ENCODE peak calls at places on chromosomes 2 and 18, in six cellular contexts. M is CD4-positive, CD25-positive, alpha-beta regulatory T cell; A is tibial artery; J is left ventricle myocardium inferior; C is heart left ventricle; R is CD4-positive, alpha-beta T cell. S is an unnamed sample.
A peak's percentile ranks its signal among the peaks of the same experiment; 100 is the strongest.

GRCh38 chr18:32480581-32480980 is 9.9 kb upstream of the GAREM1 start:
- DNase-seq in M (no peak), C (no peak), A (no peak), J (no peak), R (no peak), S (no peak)

GRCh38 chr2:172330060-172330671 is 97.2 kb upstream of the ITGA6 start:
- DNase-seq in A (no peak), M (no peak), C (no peak), J (no peak), R (no peak), S (no peak)

GRCh38 chr2:232008907-232009638 is 47.6 kb downstream of the DIS3L2 start:
- DNase-seq in C (no peak), J (no peak), M (no peak), R (no peak), A (no peak), S (no peak)

GRCh38 chr18:48166971-48167370 is 236.5 kb upstream of the SMAD2 start:
- DNase-seq in R (no peak), M (no peak), A (peak; percentile 66), C (no peak), J (peak; percentile 56), S (no peak)

GRCh38 chr2:16644204-16644925 is 21.3 kb downstream of the CYRIA start:
- DNase-seq in C (no peak), A (no peak), J (no peak), M (no peak), R (no peak), S (no peak)

GRCh38 chr18:3595282-3596273 is 145.6 kb downstream of the TGIF1 start:
- DNase-seq in C (no peak), M (peak; percentile 32), J (no peak), R (peak; percentile 14), A (no peak), S (no peak)

GRCh38 chr18:32707586-32707985 is 65.2 kb downstream of the KLHL14 start:
- DNase-seq in J (no peak), A (no peak), R (no peak), M (no peak), C (no peak), S (no peak)

GRCh38 chr18:3753116-3753515 is 303.1 kb downstream of the TGIF1 start:
- DNase-seq in A (no peak), M (no peak), J (no peak), R (no peak), C (no peak), S (no peak)

GRCh38 chr2:48430528-48430927 is 99.4 kb upstream of the STON1 start:
- DNase-seq in M (no peak), R (no peak), J (no peak), C (no peak), A (no peak), S (no peak)

GRCh38 chr18:46832856-46833255 is 76.0 kb upstream of the ST8SIA5 start:
- DNase-seq in C (no peak), A (no peak), J (no peak), M (no peak), R (no peak), S (no peak)

GRCh38 chr2:184316911-184317310 is 281.4 kb upstream of the ZNF804A start:
- DNase-seq in A (no peak), J (no peak), M (no peak), C (no peak), R (no peak), S (no peak)

GRCh38 chr2:10260130-10260529 is 42.6 kb upstream of the HPCAL1 start:
- DNase-seq in J (peak; percentile 2), C (no peak), M (no peak), A (peak; percentile 21), R (no peak), S (no peak)

GRCh38 chr2:69642709-69643601 is 584 bp downstream of the AAK1 start:
- DNase-seq in M (peak; percentile 52), R (peak; percentile 59), J (peak; percentile 42), C (peak; percentile 74), A (peak; percentile 74), S (peak; percentile 26)

DNA sequence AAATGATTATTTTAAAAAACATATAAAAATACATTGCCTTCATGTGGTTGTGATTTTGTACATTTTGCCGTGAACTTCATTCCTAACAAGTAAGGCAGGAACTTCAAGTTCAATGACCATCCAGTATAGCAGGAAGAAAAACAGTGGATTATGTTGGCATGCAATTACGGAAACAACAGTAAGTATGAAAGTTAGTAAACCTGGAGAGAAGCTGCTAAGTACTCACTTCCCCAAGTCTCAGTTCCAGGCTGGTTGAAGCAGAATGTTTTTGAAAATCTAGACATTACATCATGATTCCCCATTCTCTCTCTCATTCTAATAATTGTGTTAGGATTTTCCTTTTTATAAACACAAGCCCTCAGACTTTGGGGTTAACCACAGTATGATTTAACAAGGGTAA is 987.1 kb upstream of the KLHL29 start:
- DNase-seq in J (no peak), A (no peak), R (no peak), C (no peak), M (no peak), S (no peak)
- H3K9me3 ChIP-seq in J (no peaks in the 10 kb centered on the region), A (no peaks in the 10 kb centered on the region), R (no peaks in the 10 kb centered on the region), C (no peaks in the 10 kb centered on the region), M (no peaks in the 10 kb centered on the region), S (no peaks in the 10 kb centered on the region)

DNA sequence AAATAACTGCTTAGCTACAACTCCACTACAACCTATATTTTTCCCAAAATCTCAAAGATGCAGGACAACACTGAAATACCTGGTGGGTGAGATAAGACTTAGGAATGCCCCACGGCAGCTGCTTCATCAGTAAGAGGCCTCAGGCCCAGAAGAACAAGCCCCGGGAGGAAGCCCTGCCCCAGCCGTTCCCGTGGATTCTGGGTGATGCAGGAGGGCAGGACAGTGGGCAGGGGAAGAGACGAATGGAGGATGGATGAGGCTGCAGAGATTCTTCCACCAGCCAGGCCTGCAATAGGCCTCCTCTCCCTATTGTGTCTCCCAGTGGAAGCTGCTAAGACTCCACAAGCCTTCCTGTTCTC is 197.9 kb upstream of the HDAC4 start:
- DNase-seq in R (no peak), A (peak; percentile 51), J (no peak), C (no peak), M (no peak), S (no peak)
- H3K9me3 ChIP-seq in R (no peaks in the 10 kb centered on the region), A (peaks cover 1% of the 10 kb centered on the region), J (no peaks in the 10 kb centered on the region), C (no peaks in the 10 kb centered on the region), M (no peaks in the 10 kb centered on the region), S (no peaks in the 10 kb centered on the region)

DNA sequence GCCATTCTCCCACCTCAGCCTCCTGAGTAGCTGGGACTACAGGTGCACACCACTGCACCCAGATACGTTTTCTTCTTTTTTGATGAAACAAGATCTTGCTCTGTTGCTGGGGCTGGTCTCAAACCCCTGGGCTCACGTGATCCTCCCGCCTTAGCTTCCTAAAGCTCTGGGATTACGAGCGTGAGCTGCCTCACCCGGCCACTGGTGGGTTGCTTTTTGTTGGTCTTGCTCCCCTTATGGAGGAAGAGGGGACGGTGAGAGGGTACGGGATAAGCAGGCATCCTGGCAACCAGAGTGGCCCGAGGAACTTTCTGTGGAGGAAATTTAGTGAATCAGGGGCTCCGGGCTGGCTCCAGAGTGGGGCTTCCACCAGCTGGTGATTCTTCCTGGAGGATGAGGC is 222.3 kb downstream of the HDAC4 start:
- DNase-seq in C (no peak), A (peak; percentile 45), J (peak; percentile 4), R (no peak), M (no peak), S (no peak)
- H3K9me3 ChIP-seq in C (peaks cover 13% of the 10 kb centered on the region), A (peaks cover 19% of the 10 kb centered on the region), J (peaks cover 28% of the 10 kb centered on the region), R (peaks cover 19% of the 10 kb centered on the region), M (peaks cover 28% of the 10 kb centered on the region), S (peaks cover 2% of the 10 kb centered on the region)

GRCh38 chr2:123500346-123500745 is 524.7 kb upstream of the CNTNAP5 start:
- DNase-seq in M (no peak), A (no peak), C (no peak), R (no peak), J (no peak), S (no peak)

GRCh38 chr2:123493687-123494086 is 531.4 kb upstream of the CNTNAP5 start:
- DNase-seq in A (no peak), R (no peak), M (no peak), C (no peak), J (no peak), S (no peak)

GRCh38 chr2:123500988-123501387 is 524.1 kb upstream of the CNTNAP5 start:
- DNase-seq in C (no peak), M (no peak), A (no peak), J (no peak), R (no peak), S (no peak)

DNA sequence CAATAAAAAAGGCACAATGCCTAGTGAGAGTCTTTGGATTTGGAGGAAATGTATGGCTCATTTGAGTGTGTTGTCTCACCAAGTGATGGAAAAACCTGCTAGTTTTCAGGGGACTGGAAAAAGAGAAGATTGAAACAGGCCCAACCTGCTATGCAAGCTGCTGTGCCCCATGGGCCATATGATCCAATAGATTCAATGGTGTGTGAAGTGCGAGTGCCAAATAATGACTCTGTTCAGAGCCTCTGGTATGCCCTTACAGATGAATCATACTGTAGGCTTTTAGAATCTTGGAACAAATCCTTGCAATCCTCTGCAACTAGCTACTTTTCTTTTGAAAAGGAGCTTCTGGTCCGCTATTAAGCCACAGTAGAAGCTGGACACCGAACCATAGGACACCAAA is 529.8 kb upstream of the CNTNAP5 start:
- DNase-seq in A (no peak), C (no peak), R (no peak), J (no peak), M (no peak), S (no peak)
- H3K9me3 ChIP-seq in A (no peaks in the 10 kb centered on the region), C (no peaks in the 10 kb centered on the region), R (peaks cover 14% of the 10 kb centered on the region), J (no peaks in the 10 kb centered on the region), M (peaks cover 3% of the 10 kb centered on the region), S (no peaks in the 10 kb centered on the region)

GRCh38 chr2:112866128-112866835 is 29.7 kb upstream of the IL1B start:
- DNase-seq in R (no peak), C (no peak), A (no peak), J (no peak), M (no peak), S (no peak)
- H3K9me3 ChIP-seq in R (no peaks in the 10 kb centered on the region), C (peaks cover 5% of the 10 kb centered on the region), A (no peaks in the 10 kb centered on the region), J (peaks cover 13% of the 10 kb centered on the region), M (no peaks in the 10 kb centered on the region), S (no peaks in the 10 kb centered on the region)

DNA sequence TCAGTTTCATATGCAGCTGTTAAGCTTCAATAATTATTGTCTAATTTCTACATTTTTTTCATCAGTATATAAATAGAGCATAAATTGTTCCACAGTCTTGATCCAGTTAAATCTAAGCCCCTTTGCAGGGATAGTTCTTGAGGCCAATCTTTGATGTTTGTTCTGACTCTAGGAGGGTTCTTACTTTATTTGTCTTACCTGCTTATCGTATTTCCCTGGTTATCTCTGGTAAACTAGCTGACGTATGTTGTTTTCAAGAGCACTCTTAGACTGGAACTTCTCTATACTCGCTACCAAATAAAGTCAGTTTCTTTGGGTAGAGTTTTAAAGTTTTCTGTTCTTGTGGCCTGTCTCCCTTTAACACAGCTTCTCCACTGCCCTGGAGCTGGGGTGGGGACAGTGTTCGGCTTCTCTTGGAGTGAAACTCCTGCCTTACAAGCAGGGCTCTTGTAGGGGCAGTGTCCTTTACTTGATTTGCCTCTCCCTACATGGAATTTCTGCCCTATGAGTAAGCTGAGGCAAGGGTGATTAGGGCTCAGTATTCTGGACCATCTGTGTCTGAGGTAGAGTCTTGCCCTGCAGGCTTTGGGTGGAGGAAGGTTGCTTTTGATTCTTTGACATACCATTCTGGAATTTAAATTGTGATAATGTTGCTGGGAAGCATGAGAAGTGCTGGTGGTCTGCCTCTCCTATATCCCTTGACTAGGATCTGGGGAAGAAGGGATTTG is 90.3 kb downstream of the PTPN4 start:
- DNase-seq in C (no peak), R (no peak), J (no peak), A (no peak), M (no peak), S (no peak)
- H3K9me3 ChIP-seq in C (peaks cover 25% of the 10 kb centered on the region), R (peaks cover 23% of the 10 kb centered on the region), J (peaks cover 44% of the 10 kb centered on the region), A (peaks cover 15% of the 10 kb centered on the region), M (peaks cover 26% of the 10 kb centered on the region), S (peaks cover 10% of the 10 kb centered on the region)

GRCh38 chr18:72316497-72316896 is 227.6 kb downstream of the CBLN2 start:
- DNase-seq in R (no peak), A (no peak), M (no peak), C (no peak), J (no peak), S (no peak)
- H3K9me3 ChIP-seq in R (no peaks in the 10 kb centered on the region), A (no peaks in the 10 kb centered on the region), M (no peaks in the 10 kb centered on the region), C (peaks cover 4% of the 10 kb centered on the region), J (peaks cover 5% of the 10 kb centered on the region), S (no peaks in the 10 kb centered on the region)

S was measured in T-helper 17 cell.